ENCODE peak calls at places on chromosomes 13 and 19, in eight cellular contexts. One of them, this sample, is unnamed.

GRCh38 chr19:28539759-28540158 is 673.2 kb downstream of the UQCRFS1 start:
- DNase-seq in SW 1271: no peak
- DNase-seq in CD4-positive, alpha-beta T cell: no peak
- DNase-seq in astrocyte: no peak
- DNase-seq in GM04503: no peak
- DNase-seq in hepatocyte: no peak
- DNase-seq in NCI-H2081 treated with DMSO at 0.1 percent for 48 hours: no peak
- DNase-seq in NCI-H460: no peak
- DNase-seq in this sample: no peak

GRCh38 chr13:104357174-104357573 is 1291.0 kb upstream of the SLC10A2 start:
- DNase-seq in hepatocyte: no peak
- DNase-seq in CD4-positive, alpha-beta T cell: no peak
- DNase-seq in NCI-H2081 treated with DMSO at 0.1 percent for 48 hours: no peak
- DNase-seq in GM04503: no peak
- DNase-seq in astrocyte: peak; percentile 73
- DNase-seq in SW 1271: no peak
- DNase-seq in NCI-H460: no peak
- DNase-seq in this sample: no peak

GRCh38 chr13:59358014-59358413 is 805.7 kb downstream of the DIAPH3 start:
- DNase-seq in NCI-H2081 treated with DMSO at 0.1 percent for 48 hours: no peak
- DNase-seq in CD4-positive, alpha-beta T cell: no peak
- DNase-seq in hepatocyte: no peak
- DNase-seq in NCI-H460: no peak
- DNase-seq in GM04503: no peak
- DNase-seq in SW 1271: no peak
- DNase-seq in astrocyte: peak; percentile 18
- DNase-seq in this sample: no peak

GRCh38 chr13:102680842-102681725 is 13.8 kb downstream of the METTL21C start:
- DNase-seq in CD4-positive, alpha-beta T cell: no peak
- DNase-seq in NCI-H2081 treated with DMSO at 0.1 percent for 48 hours: no peak
- DNase-seq in hepatocyte: no peak
- DNase-seq in NCI-H460: no peak
- DNase-seq in SW 1271: no peak
- DNase-seq in GM04503: peak; percentile 34
- DNase-seq in astrocyte: peak; percentile 14
- DNase-seq in this sample: no peak

GRCh38 chr19:56321254-56321980 is 6.8 kb upstream of the ZSCAN5A start:
- DNase-seq in astrocyte: no peak
- DNase-seq in hepatocyte: no peak
- DNase-seq in CD4-positive, alpha-beta T cell: no peak
- DNase-seq in NCI-H460: no peak
- DNase-seq in GM04503: no peak
- DNase-seq in NCI-H2081 treated with DMSO at 0.1 percent for 48 hours: no peak
- DNase-seq in SW 1271: no peak
- DNase-seq in this sample: no peak

GRCh38 chr13:96710166-96710866 is 284.0 kb downstream of the OXGR1 start:
- DNase-seq in SW 1271: no peak
- DNase-seq in hepatocyte: no peak
- DNase-seq in GM04503: no peak
- DNase-seq in CD4-positive, alpha-beta T cell: no peak
- DNase-seq in NCI-H2081 treated with DMSO at 0.1 percent for 48 hours: no peak
- DNase-seq in astrocyte: no peak
- DNase-seq in NCI-H460: no peak
- DNase-seq in this sample: no peak

GRCh38 chr13:113817860-113818691 is 45.8 kb downstream of the GAS6 start:
- DNase-seq in NCI-H2081 treated with DMSO at 0.1 percent for 48 hours: no peak
- DNase-seq in GM04503: no peak
- DNase-seq in astrocyte: no peak
- DNase-seq in CD4-positive, alpha-beta T cell: no peak
- DNase-seq in hepatocyte: no peak
- DNase-seq in SW 1271: no peak
- DNase-seq in NCI-H460: no peak
- DNase-seq in this sample: no peak

GRCh38 chr13:46184277-46184699 is 2.3 kb upstream of the LCP1 start:
- DNase-seq in NCI-H460: peak; percentile 12
- DNase-seq in CD4-positive, alpha-beta T cell: peak; percentile 77
- DNase-seq in NCI-H2081 treated with DMSO at 0.1 percent for 48 hours: no peak
- DNase-seq in GM04503: no peak
- DNase-seq in astrocyte: no peak
- DNase-seq in hepatocyte: peak; percentile 27
- DNase-seq in SW 1271: peak; percentile 17
- DNase-seq in this sample: no peak

GRCh38 chr13:74774252-74774651 is 640.0 kb upstream of the KLF12 start:
- DNase-seq in NCI-H460: no peak
- DNase-seq in GM04503: no peak
- DNase-seq in SW 1271: no peak
- DNase-seq in hepatocyte: no peak
- DNase-seq in astrocyte: peak; percentile 14
- DNase-seq in NCI-H2081 treated with DMSO at 0.1 percent for 48 hours: no peak
- DNase-seq in CD4-positive, alpha-beta T cell: no peak
- DNase-seq in this sample: no peak

GRCh38 chr19:48565090-48565489 is 13.1 kb downstream of the SULT2B1 start:
- DNase-seq in SW 1271: no peak
- DNase-seq in GM04503: no peak
- DNase-seq in NCI-H460: no peak
- DNase-seq in astrocyte: peak; percentile 35
- DNase-seq in NCI-H2081 treated with DMSO at 0.1 percent for 48 hours: no peak
- DNase-seq in CD4-positive, alpha-beta T cell: no peak
- DNase-seq in hepatocyte: peak; percentile 74
- DNase-seq in this sample: no peak

GRCh38 chr13:95296326-95296939 is 4.8 kb downstream of the ABCC4 start:
- DNase-seq in astrocyte: no peak
- DNase-seq in SW 1271: peak; percentile 39
- DNase-seq in GM04503: no peak
- DNase-seq in NCI-H2081 treated with DMSO at 0.1 percent for 48 hours: no peak
- DNase-seq in CD4-positive, alpha-beta T cell: no peak
- DNase-seq in NCI-H460: peak; percentile 33
- DNase-seq in hepatocyte: peak; percentile 46
- DNase-seq in this sample: no peak

GRCh38 chr13:24625324-24625723 is 54.9 kb upstream of the ATP12A start:
- DNase-seq in CD4-positive, alpha-beta T cell: no peak
- DNase-seq in astrocyte: no peak
- DNase-seq in hepatocyte: no peak
- DNase-seq in SW 1271: no peak
- DNase-seq in NCI-H2081 treated with DMSO at 0.1 percent for 48 hours: no peak
- DNase-seq in NCI-H460: no peak
- DNase-seq in GM04503: no peak
- DNase-seq in this sample: no peak

GRCh38 chr13:98889419-98890079 is 88.3 kb downstream of the DOCK9 start:
- DNase-seq in NCI-H460: no peak
- DNase-seq in CD4-positive, alpha-beta T cell: no peak
- DNase-seq in SW 1271: no peak
- DNase-seq in GM04503: no peak
- DNase-seq in hepatocyte: no peak
- DNase-seq in astrocyte: no peak
- DNase-seq in NCI-H2081 treated with DMSO at 0.1 percent for 48 hours: no peak
- DNase-seq in this sample: no peak

GRCh38 chr13:21738636-21739035 is 67.8 kb downstream of the FGF9 start:
- DNase-seq in astrocyte: no peak
- DNase-seq in NCI-H2081 treated with DMSO at 0.1 percent for 48 hours: no peak
- DNase-seq in GM04503: no peak
- DNase-seq in hepatocyte: no peak
- DNase-seq in CD4-positive, alpha-beta T cell: no peak
- DNase-seq in SW 1271: no peak
- DNase-seq in NCI-H460: no peak
- DNase-seq in this sample: no peak

GRCh38 chr13:107665926-107666458 is 549.3 kb downstream of the LIG4 start:
- DNase-seq in hepatocyte: no peak
- DNase-seq in GM04503: no peak
- DNase-seq in NCI-H460: no peak
- DNase-seq in NCI-H2081 treated with DMSO at 0.1 percent for 48 hours: no peak
- DNase-seq in SW 1271: no peak
- DNase-seq in CD4-positive, alpha-beta T cell: no peak
- DNase-seq in astrocyte: peak; percentile 4
- DNase-seq in this sample: no peak

GRCh38 chr13:94384217-94384905 is 95.1 kb downstream of the DCT start:
- DNase-seq in NCI-H2081 treated with DMSO at 0.1 percent for 48 hours: no peak
- DNase-seq in CD4-positive, alpha-beta T cell: no peak
- DNase-seq in SW 1271: no peak
- DNase-seq in GM04503: no peak
- DNase-seq in hepatocyte: no peak
- DNase-seq in NCI-H460: no peak
- DNase-seq in astrocyte: no peak
- DNase-seq in this sample: no peak